ENCODE peak calls at places on chromosomes 11 and 22, in nine cellular contexts. R is caudate nucleus; U is brain microvascular endothelial cell; L is substantia nigra; S is T follicular helper cell; F is pancreas; X is Kasumi-1; M is activated naive CD4-positive, alpha-beta T cell; G is non-pigmented ciliary epithelial cell. D is an unnamed sample.

GRCh38 chr11:124074554-124074953 is 33.4 kb upstream of the OR10G7 start:
- DNase-seq in M (no peak), L (no peak), R (no peak), F (no peak), U (no peak), X (no peak), G (no peak), S (no peak), D (no peak)

GRCh38 chr11:117197516-117198456 is 1.4 kb upstream of the TAGLN start:
- DNase-seq in F (no peak), U (no peak), R (no peak), L (no peak), S (no peak), G (no peak), M (no peak), X (no peak), D (no peak)

GRCh38 chr22:46622081-46622521 is 1.9 kb downstream of the GRAMD4 start:
- DNase-seq in U (no peak), S (no peak), R (peak), F (no peak), L (peak), M (no peak), X (peak), G (no peak), D (no peak)

GRCh38 chr11:62705401-62705800 is 1.8 kb downstream of the BSCL2 start:
- DNase-seq in U (no peak), M (no peak), G (no peak), F (peak), X (no peak), L (no peak), R (no peak), S (no peak), D (no peak)

GRCh38 chr22:44379817-44380560 is 67.2 kb upstream of the SHISAL1 start:
- DNase-seq in X (no peak), U (no peak), L (no peak), S (no peak), R (no peak), F (no peak), G (no peak), M (no peak), D (no peak)

GRCh38 chr11:105220175-105220574 is 80.6 kb upstream of the CARD18 start:
- DNase-seq in F (no peak), R (no peak), X (peak), L (no peak), G (no peak), S (no peak), U (no peak), M (no peak), D (no peak)

GRCh38 chr11:45847908-45848316 is 637 bp downstream of the CRY2 start:
- DNase-seq in G (no peak), R (peak), M (peak), L (no peak), X (peak), U (peak), F (no peak), S (peak), D (peak)

GRCh38 chr22:24077416-24077815 is 66.3 kb downstream of the CABIN1 start:
- DNase-seq in F (no peak), S (no peak), M (no peak), X (no peak), R (no peak), L (no peak), G (no peak), U (no peak), D (no peak)

GRCh38 chr22:29873943-29874342 is 9.0 kb upstream of the MTMR3 start:
- DNase-seq in F (no peak), L (no peak), S (no peak), M (no peak), U (no peak), G (no peak), X (no peak), R (no peak), D (no peak)

GRCh38 chr11:88533001-88533400 is 195.5 kb upstream of the CTSC start:
- DNase-seq in F (no peak), X (no peak), M (no peak), L (no peak), U (no peak), S (no peak), G (no peak), R (no peak), D (no peak)

GRCh38 chr11:117328414-117329010 is 858 bp downstream of the CEP164 start:
- DNase-seq in S (no peak), L (no peak), X (peak), M (no peak), G (no peak), R (no peak), F (no peak), U (peak), D (peak)

GRCh38 chr11:77130763-77131513 is 2.9 kb downstream of the MYO7A start:
- DNase-seq in U (no peak), R (no peak), F (peak), S (no peak), L (peak), X (no peak), M (no peak), G (no peak), D (peak)

GRCh38 chr11:118807800-118808778 is 17.1 kb upstream of the DDX6 start:
- DNase-seq in R (no peak), U (no peak), S (no peak), G (no peak), M (no peak), F (no peak), X (no peak), L (no peak), D (no peak)

GRCh38 chr11:79419120-79419519 is 21.7 kb downstream of the TENM4 start:
- DNase-seq in M (no peak), U (peak), R (no peak), S (no peak), G (no peak), F (no peak), L (no peak), X (no peak), D (no peak)

GRCh38 chr11:126816655-126817054 is 183.9 kb downstream of the KIRREL3 start:
- DNase-seq in L (no peak), U (no peak), G (no peak), F (no peak), X (no peak), R (no peak), S (no peak), M (no peak), D (no peak)

GRCh38 chr22:49569286-49570031 is 258.2 kb downstream of the BRD1 start:
- DNase-seq in R (no peak), U (no peak), M (no peak), F (no peak), G (no peak), L (no peak), S (no peak), X (no peak), D (no peak)

GRCh38 chr11:11667056-11667455 is 45.3 kb upstream of the GALNT18 start:
- DNase-seq in X (peak), R (no peak), U (no peak), L (no peak), F (no peak), M (no peak), G (no peak), S (no peak), D (no peak)

GRCh38 chr11:95247883-95248282 is 16.9 kb upstream of the SESN3 start:
- DNase-seq in F (no peak), X (no peak), M (no peak), G (no peak), S (no peak), U (no peak), R (no peak), L (no peak), D (no peak)

GRCh38 chr11:93659216-93659615 is 2.3 kb upstream of the CEP295 start:
- DNase-seq in U (no peak), M (no peak), G (no peak), R (no peak), X (no peak), L (no peak), S (no peak), F (no peak), D (no peak)

GRCh38 chr11:68832476-68833176 is 9.1 kb downstream of the CPT1A start:
- DNase-seq in X (no peak), R (no peak), U (no peak), S (no peak), G (no peak), M (no peak), L (no peak), F (peak), D (no peak)